ENCODE peak calls at places on chromosomes 5 and 9, in seven cellular contexts. H, J, M, T, Y, D and P are unnamed samples.

GRCh38 chr5:174589011-174589410 is 135.4 kb upstream of the MSX2 start:
- DNase-seq in H (no peak), J (no peak), M (no peak), T (no peak), Y (no peak), D (no peak), P (no peak)

GRCh38 chr9:128405780-128406171 is 14.9 kb upstream of the CERCAM start:
- DNase-seq in H (no peak), J (no peak), M (no peak), T (no peak), Y (peak), D (no peak), P (no peak)

GRCh38 chr5:152116926-152117325 is 192.3 kb upstream of the GLRA1 start:
- DNase-seq in H (no peak), J (no peak), M (no peak), T (no peak), Y (no peak), D (no peak), P (no peak)

GRCh38 chr9:123927625-123928308 is 2.2 kb downstream of the DENND1A start:
- DNase-seq in H (no peak), J (no peak), M (peak), T (no peak), Y (no peak), D (no peak), P (no peak)

GRCh38 chr5:10668697-10669096 is 92.3 kb downstream of the DAP start:
- DNase-seq in H (no peak), J (no peak), M (no peak), T (no peak), Y (no peak), D (no peak), P (no peak)

GRCh38 chr9:107971241-107971640 is 481.7 kb upstream of the KLF4 start:
- DNase-seq in H (no peak), J (no peak), M (peak), T (no peak), Y (no peak), D (no peak), P (no peak)

GRCh38 chr5:95617057-95617456 is 2.8 kb upstream of the GPR150 start:
- DNase-seq in H (no peak), J (no peak), M (peak), T (no peak), Y (no peak), D (no peak), P (no peak)

GRCh38 chr9:131734165-131734610 is 5.7 kb downstream of the RAPGEF1 start:
- DNase-seq in H (no peak), J (peak), M (peak), T (peak), Y (no peak), D (peak), P (peak)

GRCh38 chr5:108367679-108368334 is 14.1 kb downstream of the FBXL17 start:
- DNase-seq in H (no peak), J (no peak), M (no peak), T (no peak), Y (no peak), D (no peak), P (no peak)

GRCh38 chr9:118961857-118962256 is 407.4 kb downstream of the BRINP1 start:
- DNase-seq in H (no peak), J (no peak), M (peak), T (no peak), Y (no peak), D (no peak), P (no peak)

GRCh38 chr9:112439825-112440224 is 46.8 kb upstream of the KIAA1958 start:
- DNase-seq in H (no peak), J (no peak), M (no peak), T (no peak), Y (no peak), D (no peak), P (no peak)

GRCh38 chr9:75176037-75176436 is 87.7 kb downstream of the OSTF1 start:
- DNase-seq in H (no peak), J (no peak), M (no peak), T (no peak), Y (no peak), D (no peak), P (no peak)

GRCh38 chr9:92064711-92065110 is 50.5 kb downstream of the SPTLC1 start:
- DNase-seq in H (no peak), J (no peak), M (no peak), T (no peak), Y (no peak), D (no peak), P (no peak)

GRCh38 chr5:150342583-150342982 is 14.9 kb upstream of the TCOF1 start:
- DNase-seq in H (no peak), J (no peak), M (no peak), T (no peak), Y (no peak), D (no peak), P (no peak)

GRCh38 chr5:54088081-54088480 is 222.3 kb downstream of the ARL15 start:
- DNase-seq in H (no peak), J (no peak), M (no peak), T (no peak), Y (no peak), D (no peak), P (no peak)

GRCh38 chr9:22244141-22245011 is 202.2 kb upstream of the DMRTA1 start:
- DNase-seq in H (no peak), J (no peak), M (peak), T (no peak), Y (no peak), D (no peak), P (no peak)

GRCh38 chr5:6468104-6468503 is 19.4 kb downstream of the UBE2QL1 start:
- DNase-seq in H (no peak), J (no peak), M (no peak), T (no peak), Y (no peak), D (no peak), P (no peak)